ENCODE peak calls at places on chromosomes 2 and 18, in ten cellular contexts. M is hepatocyte; P is tibial artery; K is HCT116; Z is choroid plexus epithelial cell; N is heart right ventricle; C is lung; D is foreskin fibroblast; F is heart left ventricle; G is CD8-positive, alpha-beta memory T cell. E is an unnamed sample.

GRCh38 chr2:58081000-58081399 is 34.4 kb downstream of the VRK2 start:
- DNase-seq in P (no peak), G (no peak), D (no peak), K (no peak), Z (peak), F (no peak), C (no peak), M (peak), N (no peak), E (no peak)

GRCh38 chr2:28692411-28692810 is 59.2 kb upstream of the PPP1CB start:
- DNase-seq in N (no peak), F (no peak), C (no peak), Z (no peak), D (no peak), G (no peak), P (no peak), M (no peak), K (no peak), E (no peak)

GRCh38 chr18:47184419-47185050 is 8.4 kb upstream of the IER3IP1 start:
- DNase-seq in F (no peak), G (no peak), N (no peak), D (peak), Z (peak), M (peak), P (no peak), K (peak), C (peak), E (no peak)

GRCh38 chr18:54926593-54927297 is 32.5 kb downstream of the CCDC68 start:
- DNase-seq in D (peak), P (no peak), M (no peak), C (no peak), F (no peak), K (no peak), N (no peak), G (no peak), Z (peak), E (no peak)

GRCh38 chr2:191170301-191170636 is 19.5 kb upstream of the STAT4 start:
- DNase-seq in G (no peak), K (no peak), C (no peak), F (no peak), P (no peak), N (no peak), M (no peak), D (no peak), Z (no peak), E (no peak)

GRCh38 chr18:7572837-7573236 is 5.7 kb downstream of the PTPRM start:
- DNase-seq in Z (peak), K (no peak), M (no peak), F (no peak), P (no peak), C (no peak), G (no peak), D (peak), N (no peak), E (no peak)

GRCh38 chr2:10236571-10237391 is 65.9 kb upstream of the HPCAL1 start:
- DNase-seq in C (no peak), N (no peak), F (no peak), D (no peak), G (no peak), P (no peak), Z (no peak), M (no peak), K (no peak), E (no peak)

GRCh38 chr18:8797206-8797605 is 91.8 kb downstream of the MTCL1 start:
- DNase-seq in P (no peak), M (no peak), G (no peak), K (no peak), C (no peak), D (peak), Z (peak), F (no peak), N (no peak), E (peak)

GRCh38 chr2:40451926-40452605 is at the start of gene SLC8A1:
- DNase-seq in M (peak), G (no peak), Z (peak), N (peak), K (no peak), F (peak), D (peak), P (no peak), C (no peak), E (no peak)

GRCh38 chr2:16050261-16051045 is 110.1 kb downstream of the MYCN start:
- DNase-seq in Z (no peak), F (no peak), M (no peak), N (no peak), C (no peak), G (no peak), K (no peak), P (no peak), D (no peak), E (no peak)

GRCh38 chr2:82992948-82993347 is 1466.1 kb downstream of the SUCLG1 start:
- DNase-seq in N (no peak), D (no peak), P (no peak), C (no peak), M (no peak), K (no peak), F (no peak), Z (no peak), G (no peak), E (no peak)

GRCh38 chr18:3250237-3251107 is 2.9 kb downstream of the MYL12A start:
- DNase-seq in C (no peak), M (no peak), K (no peak), Z (peak), P (no peak), F (no peak), D (peak), N (no peak), G (no peak), E (no peak)

GRCh38 chr18:49733321-49733720 is 80.0 kb downstream of the ACAA2 start:
- DNase-seq in Z (peak), K (no peak), C (no peak), G (no peak), M (no peak), P (no peak), N (no peak), D (peak), F (no peak), E (no peak)

GRCh38 chr2:134324942-134325341 is 71.1 kb downstream of the MGAT5 start:
- DNase-seq in K (no peak), G (no peak), F (no peak), D (no peak), Z (no peak), M (no peak), P (no peak), N (no peak), C (no peak), E (no peak)

GRCh38 chr2:217289909-217290283 is 430.0 kb upstream of the TNP1 start:
- DNase-seq in K (no peak), Z (no peak), N (no peak), G (no peak), M (peak), D (peak), F (no peak), P (no peak), C (no peak), E (no peak)

GRCh38 chr2:32925976-32926707 is 20.6 kb upstream of the LTBP1 start:
- DNase-seq in N (no peak), K (no peak), Z (no peak), P (no peak), D (no peak), C (no peak), G (no peak), M (no peak), F (no peak), E (no peak)

GRCh38 chr2:215435261-215435808 is 533 bp downstream of the FN1 start:
- DNase-seq in P (no peak), K (no peak), G (no peak), Z (no peak), M (peak), N (peak), F (peak), C (peak), D (no peak), E (peak)

GRCh38 chr2:180892081-180892480 is 88.3 kb upstream of the UBE2E3 start:
- DNase-seq in D (no peak), P (no peak), K (no peak), M (no peak), G (no peak), C (no peak), Z (no peak), N (no peak), F (no peak), E (no peak)

GRCh38 chr2:65691816-65692215 is 259.4 kb upstream of the SPRED2 start:
- DNase-seq in G (no peak), D (no peak), K (no peak), C (no peak), F (no peak), P (no peak), M (no peak), N (no peak), Z (no peak), E (no peak)

GRCh38 chr2:101768480-101769077 is 71.1 kb downstream of the MAP4K4 start:
- DNase-seq in K (no peak), M (no peak), P (no peak), D (no peak), C (no peak), G (no peak), Z (no peak), N (no peak), F (no peak), E (no peak)

GRCh38 chr18:28457784-28458183 is 280.9 kb upstream of the CDH2 start:
- DNase-seq in C (no peak), K (no peak), Z (no peak), N (no peak), P (no peak), G (no peak), M (peak), F (no peak), D (no peak), E (no peak)

GRCh38 chr2:233140913-233141469 is 80.8 kb downstream of the INPP5D start:
- DNase-seq in P (no peak), G (no peak), N (no peak), D (no peak), Z (no peak), F (no peak), K (no peak), M (no peak), C (no peak), E (no peak)

GRCh38 chr2:46578966-46579365 is 99.6 kb downstream of the TMEM247 start:
- DNase-seq in P (no peak), M (no peak), Z (no peak), D (peak), C (no peak), G (no peak), K (no peak), N (no peak), F (no peak), E (no peak)

GRCh38 chr18:49024408-49024807 is 73.6 kb upstream of the SMAD7 start:
- DNase-seq in N (no peak), G (no peak), K (no peak), Z (no peak), C (no peak), M (no peak), P (no peak), D (no peak), F (no peak), E (no peak)

DNA sequence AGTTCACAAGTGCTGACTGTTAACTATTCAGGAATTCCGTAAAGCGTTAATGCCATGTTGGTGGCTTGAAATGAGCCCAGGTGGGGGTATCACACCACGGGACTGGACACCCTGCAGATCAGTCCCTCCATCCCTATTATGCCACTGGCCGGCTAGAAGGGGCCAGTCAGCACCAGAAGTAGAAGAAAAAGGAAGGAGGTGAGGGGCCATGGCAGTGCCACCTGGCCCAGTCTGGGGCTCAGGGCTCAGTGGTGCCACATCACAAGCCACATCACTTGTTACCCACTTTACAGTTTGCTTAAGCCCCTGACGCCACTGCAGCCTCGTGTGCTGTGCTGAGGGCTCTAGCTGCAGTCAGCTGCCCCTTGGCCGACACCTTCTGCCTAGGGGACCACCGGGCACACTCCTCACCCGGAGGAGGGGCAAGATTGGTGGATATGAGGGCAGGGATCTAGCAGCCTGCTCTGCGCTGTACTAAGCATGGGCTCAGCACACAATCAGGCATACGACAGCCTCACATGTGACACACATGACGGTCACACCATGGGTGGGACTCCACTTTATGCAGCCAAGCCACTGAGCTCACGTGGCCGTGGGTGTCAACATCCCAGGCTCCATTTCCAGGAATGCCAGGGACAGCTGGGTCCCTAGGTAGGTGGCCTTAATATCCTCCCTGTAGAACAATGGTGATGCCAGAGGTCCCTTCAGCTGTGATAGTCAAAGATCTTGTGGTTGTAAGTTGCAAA is 3.6 kb downstream of the LIMS2 start:
- DNase-seq in D (no peak), C (no peak), N (no peak), K (no peak), Z (no peak), M (no peak), F (no peak), P (no peak), G (no peak), E (no peak)
- H3K4me3 ChIP-seq in D (no peak), C (peak), N (no peak), K (no peak), Z (no peak), M (no peak), F (no peak), P (peak), G (no peak), E (peak)

DNA sequence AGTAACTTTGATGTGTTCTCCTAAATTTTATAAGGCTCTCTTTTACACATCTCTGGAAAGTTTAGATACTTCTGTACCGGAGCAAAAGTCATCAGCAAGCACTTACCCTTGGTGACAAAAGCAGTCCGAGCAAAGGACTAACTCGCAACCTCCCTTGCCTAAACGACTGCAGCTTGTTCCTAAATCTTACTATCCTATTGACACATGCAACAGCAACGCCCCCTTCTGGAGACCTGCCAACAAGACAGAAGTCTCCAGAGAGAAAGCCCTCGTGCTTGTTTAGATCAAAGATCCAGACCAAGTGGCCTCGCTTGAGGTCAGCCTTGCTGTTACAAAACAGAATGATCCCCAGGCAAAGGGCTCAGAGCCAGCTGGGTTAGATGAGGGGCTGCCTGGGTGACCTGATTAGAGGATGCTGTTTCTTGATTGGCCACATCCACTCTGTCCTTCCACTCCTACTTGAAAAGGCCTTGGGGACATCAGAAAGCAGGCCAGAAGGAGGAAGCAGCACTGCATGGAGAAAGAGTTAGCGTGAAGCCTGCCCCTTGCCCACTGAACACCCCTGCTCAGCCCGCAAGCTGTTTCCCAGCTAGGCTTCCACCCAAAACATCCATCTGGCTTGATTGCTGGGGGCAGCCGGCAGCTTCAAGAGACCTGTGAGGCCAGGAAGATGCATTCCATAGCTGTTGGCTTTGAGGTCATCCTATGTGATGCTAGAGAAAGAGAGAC is 94.3 kb downstream of the HNRNPLL start:
- DNase-seq in Z (peak), D (peak), P (peak), K (peak), F (peak), M (peak), G (peak), C (peak), N (peak), E (peak)
- H3K4me3 ChIP-seq in Z (no peak), D (no peak), P (no peak), K (no peak), F (no peak), M (no peak), G (no peak), C (no peak), N (no peak), E (no peak)

DNA sequence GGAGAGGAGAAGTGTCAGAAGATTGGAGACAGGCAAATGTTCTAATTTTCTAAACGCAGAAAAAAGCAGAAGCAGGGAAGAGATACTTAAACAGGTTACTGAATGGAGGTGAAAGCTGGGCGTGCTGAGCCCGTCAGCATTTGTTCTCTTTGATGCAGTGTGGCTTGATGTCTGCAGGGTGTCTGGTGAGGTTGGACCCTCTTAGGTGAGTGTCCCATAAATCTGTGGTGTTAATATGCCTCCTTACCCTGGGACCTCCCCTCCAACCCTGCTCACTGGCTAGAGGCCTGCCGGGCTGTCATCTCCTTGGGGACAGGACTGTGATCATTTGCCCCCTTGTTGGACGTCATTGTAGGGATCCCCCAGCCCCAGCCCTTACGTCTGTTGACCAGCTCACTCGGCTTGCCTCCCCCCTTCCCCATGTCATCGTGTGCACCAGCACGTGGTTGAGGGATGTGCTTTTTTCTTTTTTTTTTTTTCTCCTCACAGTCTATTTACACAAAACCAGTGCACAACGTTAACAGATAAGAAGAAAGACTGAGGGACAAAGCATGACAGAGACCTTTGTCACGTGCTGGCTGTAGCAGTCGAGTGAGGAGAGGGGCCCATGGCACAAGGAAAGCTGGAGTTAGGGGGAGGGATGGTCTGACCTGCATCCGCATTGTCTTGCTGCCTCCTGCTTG is 56.4 kb downstream of the NCK2 start:
- DNase-seq in C (no peak), M (no peak), Z (no peak), G (no peak), P (no peak), K (no peak), N (no peak), D (no peak), F (no peak), E (no peak)
- H3K4me3 ChIP-seq in C (no peak), M (no peak), Z (no peak), G (peak), P (no peak), K (no peak), N (no peak), D (no peak), F (no peak), E (no peak)

GRCh38 chr2:19947184-19947940 is 42.5 kb downstream of the WDR35 start:
- DNase-seq in Z (peak), G (no peak), C (no peak), K (no peak), P (no peak), D (no peak), F (no peak), N (no peak), M (no peak), E (no peak)
- H3K4me3 ChIP-seq in Z (no peak), G (no peak), C (no peak), K (no peak), P (no peak), D (no peak), F (no peak), N (no peak), M (no peak), E (no peak)

DNA sequence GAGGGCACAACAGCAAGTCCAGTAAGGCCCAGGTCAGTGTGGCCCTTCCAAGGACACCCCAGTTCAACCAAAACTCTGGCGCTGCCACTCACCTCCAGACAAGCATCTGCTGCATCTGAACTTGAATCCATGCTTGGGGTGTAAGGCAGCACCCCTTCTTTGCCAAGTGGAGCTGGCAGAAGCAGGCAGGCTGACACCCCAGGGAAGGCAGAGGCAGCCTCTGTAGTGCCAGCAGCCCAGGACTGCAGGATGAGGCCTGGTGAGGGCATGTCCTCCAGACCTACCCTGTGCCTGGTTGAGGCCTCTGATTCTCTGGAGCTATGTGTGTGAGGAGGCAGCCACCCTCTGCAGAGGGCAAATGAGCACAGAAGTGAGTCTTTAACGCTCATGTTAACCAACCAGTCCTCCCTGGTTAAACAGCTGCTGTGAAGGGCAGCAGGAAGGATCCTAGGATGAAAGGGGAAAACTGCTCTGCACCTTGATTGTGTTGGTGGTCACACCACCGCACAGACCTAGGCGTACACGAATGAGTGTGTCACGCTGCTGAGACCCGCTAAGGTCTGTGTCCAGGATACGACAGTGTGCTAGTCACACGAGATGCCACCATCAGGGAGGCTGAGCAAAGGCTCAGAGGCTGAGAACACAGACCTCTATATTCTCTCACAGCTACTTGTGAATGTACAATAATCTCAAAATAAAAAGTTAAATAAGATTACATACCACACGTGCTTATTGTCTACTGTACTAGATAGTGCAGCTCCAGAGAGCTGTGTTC is 2.2 kb downstream of the PARD6G start:
- DNase-seq in N (no peak), P (no peak), D (no peak), F (no peak), M (peak), Z (no peak), K (no peak), G (no peak), C (peak), E (no peak)
- H3K4me3 ChIP-seq in N (no peak), P (no peak), D (no peak), F (no peak), M (no peak), Z (no peak), K (no peak), G (no peak), C (no peak), E (no peak)

GRCh38 chr2:37775908-37776250 is 104.4 kb upstream of the CDC42EP3 start:
- DNase-seq in K (no peak), P (peak), F (no peak), C (no peak), G (no peak), N (no peak), D (peak), M (no peak), Z (peak), E (no peak)
- H3K4me3 ChIP-seq in K (no peak), P (no peak), F (no peak), C (no peak), G (no peak), N (no peak), D (no peak), M (no peak), Z (no peak), E (no peak)

GRCh38 chr2:127081826-127082633 is 24.9 kb downstream of the BIN1 start:
- DNase-seq in C (no peak), D (peak), M (peak), K (no peak), F (no peak), P (no peak), G (peak), Z (peak), N (no peak), E (peak)
- H3K4me3 ChIP-seq in C (no peak), D (no peak), M (no peak), K (no peak), F (peak), P (no peak), G (peak), Z (no peak), N (no peak), E (no peak)